ENCODE peak calls at places on chromosome 2, in nine cellular contexts. S is breast epithelium, O is uterus, X is GM12878, P is body of pancreas, K is NB4, Q is erythroblast, R is A549, M is testis. L is an unnamed sample.
A peak's percentile ranks its signal among the peaks of the same experiment; 100 is the strongest.

GRCh38 chr2:241892299-241893137 is 23.0 kb downstream of the RTP5 start:
- DNase-seq in X (no peak), M (no peak), S (no peak), K (no peak), Q (no peak), R (no peak), P (peak; percentile 52), O (peak; percentile 94), L (no peak)

GRCh38 chr2:205682239-205683021 is at the start of gene NRP2:
- DNase-seq in P (peak; percentile 68), M (peak; percentile 83), Q (peak; percentile 34), R (peak; percentile 58), O (peak; percentile 94), X (no peak), K (peak; percentile 40), S (no peak), L (peak; percentile 59)

GRCh38 chr2:23497063-23497462 is 112.1 kb downstream of the KLHL29 start:
- DNase-seq in Q (no peak), O (no peak), X (no peak), M (no peak), S (no peak), P (no peak), K (peak; percentile 86), R (no peak), L (peak; percentile 84)

GRCh38 chr2:55063713-55064323 is 13.6 kb upstream of the RTN4 start:
- DNase-seq in M (no peak), R (no peak), X (no peak), O (no peak), K (peak; percentile 44), S (no peak), Q (peak; percentile 52), P (no peak), L (no peak)

GRCh38 chr2:74206180-74206688 is 7.8 kb downstream of the MTHFD2 start:
- DNase-seq in O (no peak), M (no peak), R (no peak), S (no peak), K (peak; percentile 85), P (no peak), X (peak; percentile 61), Q (peak; percentile 77), L (peak; percentile 26)

GRCh38 chr2:157672129-157672528 is 43.5 kb upstream of the ACVR1C start:
- DNase-seq in O (no peak), Q (no peak), K (no peak), X (no peak), S (no peak), P (no peak), M (no peak), R (no peak), L (no peak)

GRCh38 chr2:44237221-44237620 is 38.1 kb upstream of the SLC3A1 start:
- DNase-seq in S (no peak), P (no peak), K (no peak), M (no peak), Q (no peak), X (peak; percentile 26), R (no peak), O (no peak), L (no peak)

GRCh38 chr2:50951416-50951815 is 80.5 kb downstream of the NRXN1 start:
- DNase-seq in K (no peak), R (no peak), O (no peak), S (no peak), P (no peak), X (no peak), Q (no peak), M (no peak), L (peak; percentile 0)

GRCh38 chr2:12397861-12398260 is 318.9 kb upstream of the TRIB2 start:
- DNase-seq in R (no peak), K (peak; percentile 83), P (no peak), X (no peak), O (no peak), M (no peak), Q (no peak), S (no peak), L (no peak)

GRCh38 chr2:106193491-106193976 is 567 bp downstream of the UXS1 start:
- DNase-seq in R (peak; percentile 25), K (peak; percentile 59), X (no peak), Q (peak; percentile 64), O (peak; percentile 24), S (no peak), M (peak; percentile 46), P (peak; percentile 42), L (peak; percentile 25)

GRCh38 chr2:137547842-137548241 is 416.4 kb upstream of the HNMT start:
- DNase-seq in Q (no peak), O (no peak), R (no peak), S (no peak), X (no peak), P (no peak), M (no peak), K (no peak), L (no peak)

GRCh38 chr2:216710531-216711282 is 15.4 kb upstream of the IGFBP5 start:
- DNase-seq in O (peak; percentile 69), P (no peak), X (no peak), M (no peak), Q (no peak), S (no peak), K (no peak), R (no peak), L (no peak)

GRCh38 chr2:65231892-65232477 is 4.4 kb downstream of the ACTR2 start:
- DNase-seq in R (no peak), P (no peak), Q (no peak), K (peak; percentile 74), S (no peak), X (no peak), O (no peak), M (no peak), L (no peak)
- TF ChIP-seq POLR2A in R (no peak), P (no peak), Q (no peak), K (no peak), S (no peak), X (no peak), O (no peak), M (no peak), L (no peak)

GRCh38 chr2:182715121-182715895 is 749 bp upstream of the DNAJC10 start:
- DNase-seq in S (no peak), M (no peak), X (no peak), O (no peak), R (peak; percentile 24), P (no peak), Q (no peak), K (peak; percentile 44), L (no peak)

GRCh38 chr2:182717451-182718215 is 1.6 kb downstream of the DNAJC10 start:
- DNase-seq in O (no peak), M (no peak), Q (peak; percentile 13), P (no peak), R (no peak), X (no peak), S (no peak), K (peak; percentile 8), L (no peak)

GRCh38 chr2:182718459-182718858 is 2.4 kb downstream of the DNAJC10 start:
- DNase-seq in P (no peak), R (no peak), K (no peak), O (no peak), S (no peak), M (no peak), X (no peak), Q (no peak), L (no peak)

GRCh38 chr2:182716665-182716990 is 571 bp downstream of the DNAJC10 start:
- DNase-seq in M (no peak), X (no peak), P (peak; percentile 34), S (no peak), R (no peak), K (no peak), O (no peak), Q (no peak), L (no peak)

DNA sequence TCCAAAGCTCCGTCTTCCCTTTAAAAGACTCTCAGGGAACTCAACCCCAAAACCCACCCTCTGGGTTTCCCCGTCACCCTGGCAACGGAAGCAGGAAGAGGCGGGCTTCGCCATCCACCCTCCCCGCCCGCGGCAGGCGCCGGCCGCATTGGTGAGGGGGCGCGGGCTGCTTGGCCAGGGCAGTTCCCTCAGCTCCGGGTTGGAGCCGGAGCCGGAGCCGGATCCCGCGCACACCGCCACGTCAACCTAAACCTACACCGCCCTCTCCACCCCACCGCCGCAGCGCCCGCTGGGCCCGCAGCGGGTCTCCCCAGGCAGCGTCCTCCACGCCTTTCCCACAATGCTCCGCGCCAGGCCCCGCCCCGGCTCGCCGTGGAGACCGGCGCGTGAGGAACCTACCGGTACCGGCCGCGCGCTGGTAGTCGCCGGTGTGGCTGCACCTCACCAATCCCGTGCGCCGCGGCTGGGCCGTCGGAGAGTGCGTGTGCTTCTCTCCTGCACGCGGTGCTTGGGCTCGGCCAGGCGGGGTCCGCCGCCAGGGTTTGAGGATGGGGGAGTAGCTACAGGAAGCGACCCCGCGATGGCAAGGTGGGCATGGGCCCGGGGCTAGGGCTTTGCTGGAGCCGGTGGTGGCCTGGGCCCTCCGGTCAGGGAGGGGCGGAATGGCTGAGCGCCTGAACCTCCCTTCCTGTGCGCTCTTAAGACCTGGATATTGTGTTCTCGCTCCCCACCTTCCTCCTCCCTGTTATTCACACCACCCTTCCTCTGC is at the start of gene DNAJC10:
- DNase-seq in S (peak; percentile 76), R (peak; percentile 71), O (peak; percentile 83), Q (peak; percentile 92), K (peak; percentile 90), X (peak; percentile 56), M (peak; percentile 91), P (peak; percentile 86), L (peak; percentile 76)
- TF ChIP-seq POLR2A in S (peak; percentile 31), R (peak; percentile 98), O (peak; percentile 71), Q (peak; percentile 71), K (peak; percentile 73), X (peak; percentile 97), M (no peak), P (peak; percentile 59), L (peak; percentile 96)

GRCh38 chr2:127095367-127095641 is 11.7 kb downstream of the BIN1 start:
- DNase-seq in P (no peak), K (no peak), Q (no peak), R (no peak), M (no peak), S (no peak), X (no peak), O (no peak), L (no peak)

GRCh38 chr2:127093648-127094210 is 13.2 kb downstream of the BIN1 start:
- DNase-seq in O (no peak), M (no peak), X (no peak), Q (no peak), R (no peak), K (no peak), S (no peak), P (no peak), L (no peak)

GRCh38 chr2:127096280-127096679 is 10.7 kb downstream of the BIN1 start:
- DNase-seq in K (peak; percentile 65), R (no peak), S (no peak), Q (no peak), O (no peak), P (no peak), X (no peak), M (no peak), L (no peak)

GRCh38 chr2:127095784-127096183 is 11.2 kb downstream of the BIN1 start:
- DNase-seq in K (no peak), O (no peak), S (no peak), Q (no peak), X (no peak), R (no peak), P (no peak), M (no peak), L (no peak)

GRCh38 chr2:127094509-127095366 is 12.2 kb downstream of the BIN1 start:
- DNase-seq in X (no peak), S (no peak), O (peak; percentile 55), K (no peak), R (peak; percentile 43), Q (peak; percentile 10), P (no peak), M (peak; percentile 80), L (peak; percentile 54)
- TF ChIP-seq POLR2A in X (no peak), S (no peak), O (no peak), K (no peak), R (no peak), Q (no peak), P (no peak), M (no peak), L (no peak)

GRCh38 chr2:112033600-112033999 is 21.5 kb upstream of the TMEM87B start:
- DNase-seq in R (no peak), O (peak; percentile 24), S (no peak), P (no peak), Q (no peak), M (no peak), X (no peak), K (peak; percentile 47), L (no peak)
- TF ChIP-seq POLR2A in R (no peak), O (no peak), S (no peak), P (no peak), Q (no peak), M (no peak), X (no peak), K (no peak), L (no peak)